ENCODE peak calls at places on chromosomes 4 and X, in four cellular contexts. One of them, this sample, is unnamed.

GRCh38 chrX:12657881-12658280 is 133.3 kb upstream of the PRPS2 start:
- DNase-seq in aorta: no peak
- DNase-seq in neural crest cell: no peak
- DNase-seq in NCI-H2107: no peak
- DNase-seq in this sample: no peak

GRCh38 chr4:6076391-6076790 is 58.2 kb upstream of the C4orf50 start:
- DNase-seq in neural crest cell: no peak
- DNase-seq in aorta: no peak
- DNase-seq in NCI-H2107: no peak
- DNase-seq in this sample: no peak

GRCh38 chr4:156942991-156943390 is 28.6 kb downstream of the PDGFC start:
- DNase-seq in aorta: no peak
- DNase-seq in NCI-H2107: no peak
- DNase-seq in neural crest cell: no peak
- DNase-seq in this sample: no peak

GRCh38 chr4:82842593-82842992 is 44.0 kb upstream of the SCD5 start:
- DNase-seq in NCI-H2107: no peak
- DNase-seq in neural crest cell: no peak
- DNase-seq in aorta: no peak
- DNase-seq in this sample: no peak

GRCh38 chr4:180560896-180561295 is 1682.3 kb upstream of the TENM3 start:
- DNase-seq in NCI-H2107: no peak
- DNase-seq in neural crest cell: no peak
- DNase-seq in aorta: no peak
- DNase-seq in this sample: no peak

GRCh38 chrX:130771648-130772312 is 131.2 kb downstream of the ENOX2 start:
- DNase-seq in aorta: no peak
- DNase-seq in NCI-H2107: no peak
- DNase-seq in neural crest cell: no peak
- DNase-seq in this sample: no peak

GRCh38 chrX:101171883-101172400 is 47.6 kb upstream of the DRP2 start:
- DNase-seq in neural crest cell: no peak
- DNase-seq in aorta: no peak
- DNase-seq in NCI-H2107: no peak
- DNase-seq in this sample: no peak

GRCh38 chr4:100081511-100081910 is 108.8 kb downstream of the DDIT4L start:
- DNase-seq in neural crest cell: no peak
- DNase-seq in aorta: no peak
- DNase-seq in NCI-H2107: no peak
- DNase-seq in this sample: no peak

GRCh38 chrX:274904-275475 is 6.2 kb upstream of the PLCXD1 start:
- DNase-seq in neural crest cell: peak; percentile 41
- DNase-seq in aorta: peak; percentile 58
- DNase-seq in NCI-H2107: no peak
- DNase-seq in this sample: no peak

GRCh38 chrX:20378291-20378920 is 111.7 kb upstream of the RPS6KA3 start:
- DNase-seq in NCI-H2107: no peak
- DNase-seq in neural crest cell: no peak
- DNase-seq in aorta: no peak
- DNase-seq in this sample: peak; percentile 68

GRCh38 chrX:103779156-103779555 is 2.5 kb downstream of the PLP1 start:
- DNase-seq in neural crest cell: no peak
- DNase-seq in NCI-H2107: peak; percentile 12
- DNase-seq in aorta: no peak
- DNase-seq in this sample: no peak

GRCh38 chrX:38212246-38212645 is 8.4 kb downstream of the SRPX start:
- DNase-seq in aorta: no peak
- DNase-seq in neural crest cell: no peak
- DNase-seq in NCI-H2107: no peak
- DNase-seq in this sample: no peak

GRCh38 chr4:123390846-123391456 is 5.6 kb upstream of the SPRY1 start:
- DNase-seq in aorta: no peak
- DNase-seq in NCI-H2107: no peak
- DNase-seq in neural crest cell: no peak
- DNase-seq in this sample: no peak

GRCh38 chr4:149796381-149796780 is 19.3 kb downstream of the IQCM start:
- DNase-seq in aorta: no peak
- DNase-seq in neural crest cell: no peak
- DNase-seq in NCI-H2107: no peak
- DNase-seq in this sample: no peak

GRCh38 chr4:122278976-122279375 is 99.8 kb upstream of the ADAD1 start:
- DNase-seq in neural crest cell: no peak
- DNase-seq in aorta: no peak
- DNase-seq in NCI-H2107: no peak
- DNase-seq in this sample: no peak

GRCh38 chr4:26727849-26728248 is 132.8 kb upstream of the STIM2 start:
- DNase-seq in neural crest cell: no peak
- DNase-seq in NCI-H2107: no peak
- DNase-seq in aorta: no peak
- DNase-seq in this sample: no peak

GRCh38 chrX:70001269-70001668 is 48.5 kb downstream of the AWAT2 start:
- DNase-seq in neural crest cell: no peak
- DNase-seq in aorta: no peak
- DNase-seq in NCI-H2107: no peak
- DNase-seq in this sample: no peak

GRCh38 chr4:91345632-91346031 is 958.1 kb upstream of the GRID2 start:
- DNase-seq in aorta: no peak
- DNase-seq in neural crest cell: no peak
- DNase-seq in NCI-H2107: no peak
- DNase-seq in this sample: no peak

GRCh38 chr4:1544861-1545275 is 138.6 kb upstream of the NKX1-1 start:
- DNase-seq in aorta: no peak
- DNase-seq in neural crest cell: no peak
- DNase-seq in NCI-H2107: no peak
- DNase-seq in this sample: no peak

GRCh38 chr4:51853027-51853682 is 10.2 kb downstream of the DCUN1D4 start:
- DNase-seq in aorta: no peak
- DNase-seq in NCI-H2107: no peak
- DNase-seq in neural crest cell: no peak
- DNase-seq in this sample: no peak

GRCh38 chrX:128975716-128976115 is 547.6 kb downstream of the SMARCA1 start:
- DNase-seq in NCI-H2107: no peak
- DNase-seq in neural crest cell: peak; percentile 74
- DNase-seq in aorta: no peak
- DNase-seq in this sample: peak; percentile 0

GRCh38 chr4:4560136-4560535 is 18.3 kb upstream of the STX18 start:
- DNase-seq in neural crest cell: no peak
- DNase-seq in aorta: no peak
- DNase-seq in NCI-H2107: no peak
- DNase-seq in this sample: no peak

GRCh38 chrX:48813605-48814004 is 11.7 kb downstream of the HDAC6 start:
- DNase-seq in aorta: no peak
- DNase-seq in NCI-H2107: no peak
- DNase-seq in neural crest cell: no peak
- DNase-seq in this sample: no peak

GRCh38 chrX:23493941-23494374 is 159.3 kb downstream of the PTCHD1 start:
- DNase-seq in NCI-H2107: no peak
- DNase-seq in aorta: no peak
- DNase-seq in neural crest cell: no peak
- DNase-seq in this sample: no peak

GRCh38 chrX:125150231-125150630 is 169.4 kb upstream of the TEX13C start:
- DNase-seq in neural crest cell: no peak
- DNase-seq in NCI-H2107: no peak
- DNase-seq in aorta: no peak
- DNase-seq in this sample: no peak

GRCh38 chrX:74461384-74461783 is 40.1 kb downstream of the SLC16A2 start:
- DNase-seq in NCI-H2107: no peak
- DNase-seq in aorta: no peak
- DNase-seq in neural crest cell: no peak
- DNase-seq in this sample: no peak

GRCh38 chr4:152516156-152516555 is 19.7 kb downstream of the FBXW7 start:
- DNase-seq in neural crest cell: no peak
- DNase-seq in NCI-H2107: no peak
- DNase-seq in aorta: no peak
- DNase-seq in this sample: no peak

GRCh38 chr4:132180020-132180427 is 969.1 kb upstream of the PCDH10 start:
- DNase-seq in NCI-H2107: no peak
- DNase-seq in aorta: no peak
- DNase-seq in neural crest cell: no peak
- DNase-seq in this sample: peak; percentile 84

GRCh38 chr4:140168936-140169335 is 15.0 kb upstream of the MAML3 start:
- DNase-seq in neural crest cell: no peak
- DNase-seq in NCI-H2107: no peak
- DNase-seq in aorta: no peak
- DNase-seq in this sample: no peak

GRCh38 chr4:38531126-38531737 is 132.8 kb upstream of the KLF3 start:
- DNase-seq in aorta: no peak
- DNase-seq in NCI-H2107: peak; percentile 35
- DNase-seq in neural crest cell: no peak
- DNase-seq in this sample: no peak

GRCh38 chr4:112830753-112831386 is 193.9 kb downstream of the LARP7 start:
- DNase-seq in neural crest cell: no peak
- DNase-seq in NCI-H2107: no peak
- DNase-seq in aorta: no peak
- DNase-seq in this sample: no peak

GRCh38 chr4:110170861-110171260 is 27.6 kb downstream of the ELOVL6 start:
- DNase-seq in neural crest cell: no peak
- DNase-seq in aorta: no peak
- DNase-seq in NCI-H2107: no peak
- DNase-seq in this sample: no peak

GRCh38 chrX:1289535-1289934 is 20.9 kb downstream of the CSF2RA start:
- DNase-seq in neural crest cell: no peak
- DNase-seq in aorta: no peak
- DNase-seq in NCI-H2107: no peak
- DNase-seq in this sample: no peak